ENCODE peak calls at places on chromosomes 13 and 19, in six cellular contexts. A, U, K, C, F and M are unnamed samples.

GRCh38 chr13:21134475-21134874 is 41.9 kb downstream of the SKA3 start:
- DNase-seq in C (no peak), A (no peak), K (no peak), F (no peak), U (no peak), M (no peak)

GRCh38 chr13:75364131-75364713 is 117.7 kb downstream of the TBC1D4 start:
- DNase-seq in K (peak), A (no peak), C (no peak), U (peak), F (no peak), M (no peak)

GRCh38 chr19:14837391-14837790 is 2.4 kb upstream of the OR7A5 start:
- DNase-seq in C (no peak), A (no peak), F (peak), K (no peak), U (no peak), M (no peak)

GRCh38 chr19:42235181-42235580 is 7.2 kb downstream of the GSK3A start:
- DNase-seq in K (no peak), A (no peak), U (no peak), C (no peak), F (no peak), M (no peak)

GRCh38 chr13:76783798-76784197 is 102.4 kb downstream of the KCTD12 start:
- DNase-seq in F (peak), C (no peak), U (no peak), K (no peak), A (no peak), M (no peak)

GRCh38 chr19:4803736-4804695 is 12.5 kb downstream of the FEM1A start:
- DNase-seq in K (no peak), F (peak), U (peak), C (peak), A (peak), M (peak)

GRCh38 chr19:38229585-38230073 is 5.6 kb upstream of the DPF1 start:
- DNase-seq in C (peak), F (peak), U (peak), K (peak), A (peak), M (peak)

GRCh38 chr19:48398329-48399235 is 5.1 kb downstream of the GRIN2D start:
- DNase-seq in K (peak), U (peak), C (peak), F (peak), A (peak), M (peak)

GRCh38 chr13:101649490-101650126 is 197.1 kb downstream of the ITGBL1 start:
- DNase-seq in U (peak), K (peak), A (peak), C (peak), F (no peak), M (no peak)

GRCh38 chr13:103573446-103573845 is 507.2 kb upstream of the SLC10A2 start:
- DNase-seq in F (peak), U (no peak), C (no peak), K (no peak), A (no peak), M (no peak)

GRCh38 chr13:28744091-28744536 is 25.3 kb upstream of the SLC46A3 start:
- DNase-seq in C (peak), F (peak), A (peak), U (no peak), K (no peak), M (no peak)

GRCh38 chr19:366205-366783 is 21.7 kb upstream of the MIER2 start:
- DNase-seq in U (no peak), F (no peak), C (no peak), A (no peak), K (no peak), M (no peak)

GRCh38 chr19:57720878-57721277 is 6.5 kb downstream of the ZNF671 start:
- DNase-seq in U (no peak), F (no peak), A (peak), K (no peak), C (peak), M (no peak)

GRCh38 chr19:43699506-43700367 is 16.1 kb upstream of the IRGC start:
- DNase-seq in C (peak), F (peak), K (no peak), A (no peak), U (peak), M (no peak)

GRCh38 chr19:52070496-52070895 is 21.9 kb upstream of the ZNF432 start:
- DNase-seq in U (no peak), K (peak), A (no peak), F (no peak), C (peak), M (no peak)

GRCh38 chr19:48745208-48745995 is 1.3 kb downstream of the IZUMO1 start:
- DNase-seq in C (peak), A (peak), K (no peak), U (peak), F (peak), M (no peak)

GRCh38 chr13:109148243-109148642 is 518.8 kb downstream of the MYO16 start:
- DNase-seq in A (peak), C (peak), K (no peak), U (no peak), F (no peak), M (no peak)

GRCh38 chr13:110108348-110109139 is 198.4 kb downstream of the COL4A1 start:
- DNase-seq in C (peak), F (peak), A (peak), U (peak), K (no peak), M (peak)

GRCh38 chr19:2494084-2494446 is 18.1 kb downstream of the GADD45B start:
- DNase-seq in U (peak), K (no peak), A (peak), F (no peak), C (peak), M (no peak)

GRCh38 chr13:113229791-113230190 is 20.4 kb downstream of the CUL4A start:
- DNase-seq in C (no peak), U (no peak), A (no peak), F (no peak), K (no peak), M (no peak)

GRCh38 chr19:2887391-2887914 is 13.3 kb upstream of the ZNF57 start:
- DNase-seq in F (peak), C (peak), K (no peak), U (peak), A (peak), M (peak)

GRCh38 chr19:42075364-42075615 is 676 bp upstream of the ZNF574 start:
- DNase-seq in K (no peak), C (no peak), F (no peak), U (no peak), A (no peak), M (no peak)

GRCh38 chr19:48539503-48540096 is 12.4 kb upstream of the SULT2B1 start:
- DNase-seq in A (peak), U (peak), K (no peak), C (peak), F (no peak), M (no peak)

GRCh38 chr13:75316427-75316826 is 165.5 kb downstream of the TBC1D4 start:
- DNase-seq in C (peak), F (no peak), A (no peak), U (no peak), K (no peak), M (no peak)

GRCh38 chr13:74930402-74931165 is 551.4 kb downstream of the TBC1D4 start:
- DNase-seq in C (peak), F (no peak), K (no peak), A (no peak), U (no peak), M (no peak)

GRCh38 chr13:76758738-76759137 is 127.5 kb downstream of the KCTD12 start:
- DNase-seq in U (no peak), A (no peak), K (no peak), C (peak), F (no peak), M (no peak)

GRCh38 chr13:106527806-106528205 is 7.7 kb downstream of the EFNB2 start:
- DNase-seq in U (no peak), A (no peak), F (no peak), K (no peak), C (no peak), M (no peak)

GRCh38 chr13:75832812-75833211 is 196.7 kb downstream of the LMO7 start:
- DNase-seq in A (no peak), K (no peak), C (no peak), U (no peak), F (no peak), M (no peak)

GRCh38 chr19:40717880-40718773 is 1.2 kb downstream of the ITPKC start:
- DNase-seq in U (peak), A (peak), K (no peak), C (peak), F (peak), M (no peak)

GRCh38 chr19:30701178-30701577 is 329.0 kb downstream of the ZNF536 start:
- DNase-seq in K (no peak), U (no peak), A (no peak), F (no peak), C (no peak), M (no peak)

GRCh38 chr19:40271706-40272105 is 13.4 kb downstream of the AKT2 start:
- DNase-seq in A (no peak), U (no peak), C (no peak), F (no peak), K (no peak), M (no peak)

GRCh38 chr19:51783373-51783772 is 11.6 kb upstream of the FPR3 start:
- DNase-seq in F (peak), K (no peak), C (no peak), A (peak), U (no peak), M (peak)

GRCh38 chr19:39916236-39916635 is 18.2 kb downstream of the FCGBP start:
- DNase-seq in C (no peak), A (no peak), U (no peak), F (no peak), K (no peak), M (no peak)

GRCh38 chr13:50905256-50905655 is 4.3 kb upstream of the RNASEH2B start:
- DNase-seq in F (no peak), K (no peak), A (no peak), U (no peak), C (no peak), M (no peak)

GRCh38 chr13:97226013-97226412 is 3.9 kb downstream of the MBNL2 start:
- DNase-seq in A (no peak), C (no peak), K (no peak), F (no peak), U (no peak), M (no peak)

GRCh38 chr19:39934584-39935233 is at the start of gene FCGBP:
- DNase-seq in C (no peak), F (no peak), K (no peak), U (no peak), A (no peak), M (no peak)

GRCh38 chr13:42492372-42492920 is 81.5 kb upstream of the TNFSF11 start:
- DNase-seq in U (no peak), A (no peak), C (no peak), F (no peak), K (no peak), M (no peak)

DNA sequence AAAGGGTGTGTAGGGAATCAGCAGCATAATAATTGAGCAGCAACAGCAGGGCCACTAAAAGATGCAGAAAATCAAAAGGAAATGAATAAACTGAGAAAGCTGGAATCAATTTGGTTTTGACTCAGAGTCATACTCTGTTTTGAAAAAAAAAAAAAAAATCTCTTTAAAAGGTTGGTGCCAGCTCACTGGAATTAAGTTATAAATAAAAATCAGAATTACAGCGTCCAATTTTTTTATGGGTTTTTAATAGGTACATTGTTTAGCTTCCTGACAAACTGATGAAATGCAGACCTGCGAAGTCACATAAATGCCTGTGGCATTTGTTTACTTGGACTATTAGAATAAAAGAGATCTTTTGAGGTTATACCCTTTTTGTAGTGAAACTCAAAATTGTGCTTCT is 232.0 kb downstream of the COG6 start:
- DNase-seq in F (no peak), C (no peak), A (no peak), U (no peak), K (no peak), M (no peak)
- H3K4me2 ChIP-seq in F (no peak), C (no peak), A (no peak), U (no peak), K (no peak), M (no peak)

GRCh38 chr19:7188682-7189629 is 105.3 kb downstream of the INSR start:
- DNase-seq in U (no peak), A (no peak), K (no peak), F (no peak), C (peak), M (no peak)

GRCh38 chr19:7194566-7194965 is 99.6 kb downstream of the INSR start:
- DNase-seq in A (no peak), C (no peak), K (no peak), F (no peak), U (no peak), M (no peak)

GRCh38 chr19:7196721-7197168 is 97.5 kb downstream of the INSR start:
- DNase-seq in K (no peak), C (peak), F (no peak), A (no peak), U (peak), M (no peak)

GRCh38 chr19:7187605-7188339 is 106.4 kb downstream of the INSR start:
- DNase-seq in C (no peak), U (no peak), F (no peak), K (no peak), A (no peak), M (no peak)

DNA sequence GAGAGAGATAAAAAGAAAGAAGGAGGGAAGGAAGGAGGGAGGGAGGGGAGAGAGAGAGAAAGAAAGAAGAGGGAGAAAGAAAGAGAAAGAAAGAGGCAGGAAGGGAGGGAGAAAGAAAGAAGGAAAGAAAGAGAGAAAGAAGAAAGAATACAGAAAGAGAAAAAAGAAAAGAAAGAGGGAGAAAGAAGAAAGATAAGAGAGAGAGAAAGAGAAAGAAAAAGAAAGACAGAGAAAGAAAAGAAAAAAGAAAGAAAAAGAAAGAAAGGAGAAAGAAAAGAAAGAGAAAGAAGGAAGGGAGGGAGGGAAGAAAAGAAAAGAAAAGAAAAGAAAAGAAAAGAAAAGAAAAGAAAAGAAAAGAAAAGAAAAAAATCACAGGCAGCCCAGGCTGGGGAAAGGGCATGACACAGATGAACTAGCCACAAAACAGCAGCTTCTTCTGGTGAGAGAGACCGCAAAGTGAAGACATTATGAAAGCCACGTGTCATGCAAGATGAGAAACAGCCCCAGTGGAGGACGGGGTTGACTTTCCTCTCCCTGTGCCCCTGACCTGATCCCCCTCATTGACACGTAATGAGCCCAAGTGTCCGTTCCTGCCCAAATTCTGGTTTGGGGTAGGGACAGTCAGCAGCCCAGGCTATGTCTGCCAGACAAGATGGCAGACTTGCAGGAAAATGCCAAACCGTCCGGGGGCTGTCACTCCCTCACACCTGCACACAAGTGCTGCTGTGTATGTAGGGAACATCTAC is 102.1 kb downstream of the INSR start:
- DNase-seq in A (no peak), U (no peak), K (no peak), C (no peak), F (no peak), M (no peak)
- H3K4me2 ChIP-seq in A (no peak), U (no peak), K (no peak), C (no peak), F (no peak), M (no peak)

DNA sequence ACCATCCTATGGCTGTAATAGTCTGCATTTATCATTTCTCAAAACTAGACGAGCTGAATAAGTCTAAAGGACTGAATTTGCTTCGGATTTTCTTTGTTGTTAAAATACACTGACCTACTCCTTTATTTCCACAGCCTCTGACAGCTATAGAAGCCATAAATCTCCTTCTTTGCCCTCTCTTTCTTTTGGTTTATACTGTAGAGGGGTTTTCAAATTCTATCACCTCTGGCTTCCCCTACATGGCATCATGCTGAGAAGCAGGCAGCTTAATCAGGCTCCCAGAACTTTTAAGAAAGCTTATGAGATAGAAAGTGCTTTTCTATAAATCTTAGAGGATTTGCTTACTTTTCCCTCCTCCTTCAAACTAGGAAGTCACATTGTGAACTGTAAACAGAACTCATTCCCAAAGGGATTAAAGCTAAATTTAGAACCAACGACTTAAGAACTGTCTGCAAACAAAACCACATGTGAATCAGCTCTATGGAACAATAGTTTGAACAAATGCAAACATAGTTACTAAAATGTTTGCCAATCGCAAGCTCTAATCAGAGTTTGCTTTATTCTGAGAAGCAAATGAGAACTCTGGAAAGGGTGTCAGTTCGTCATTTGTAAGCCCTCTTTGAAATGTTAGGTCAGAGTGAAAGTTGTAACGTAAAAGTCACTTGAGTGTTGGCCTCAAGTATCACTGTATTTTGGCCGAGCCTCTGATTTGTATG is 344.0 kb downstream of the RFC3 start:
- DNase-seq in K (no peak), U (peak), A (peak), F (no peak), C (peak), M (no peak)
- H3K4me2 ChIP-seq in K (no peak), U (peak), A (peak), F (peak), C (peak), M (no peak)

GRCh38 chr19:47241919-47242644 is 11.1 kb upstream of the BBC3 start:
- DNase-seq in C (peak), A (peak), K (no peak), U (no peak), F (no peak), M (no peak)
- H3K4me2 ChIP-seq in C (no peak), A (peak), K (no peak), U (no peak), F (no peak), M (peak)

DNA sequence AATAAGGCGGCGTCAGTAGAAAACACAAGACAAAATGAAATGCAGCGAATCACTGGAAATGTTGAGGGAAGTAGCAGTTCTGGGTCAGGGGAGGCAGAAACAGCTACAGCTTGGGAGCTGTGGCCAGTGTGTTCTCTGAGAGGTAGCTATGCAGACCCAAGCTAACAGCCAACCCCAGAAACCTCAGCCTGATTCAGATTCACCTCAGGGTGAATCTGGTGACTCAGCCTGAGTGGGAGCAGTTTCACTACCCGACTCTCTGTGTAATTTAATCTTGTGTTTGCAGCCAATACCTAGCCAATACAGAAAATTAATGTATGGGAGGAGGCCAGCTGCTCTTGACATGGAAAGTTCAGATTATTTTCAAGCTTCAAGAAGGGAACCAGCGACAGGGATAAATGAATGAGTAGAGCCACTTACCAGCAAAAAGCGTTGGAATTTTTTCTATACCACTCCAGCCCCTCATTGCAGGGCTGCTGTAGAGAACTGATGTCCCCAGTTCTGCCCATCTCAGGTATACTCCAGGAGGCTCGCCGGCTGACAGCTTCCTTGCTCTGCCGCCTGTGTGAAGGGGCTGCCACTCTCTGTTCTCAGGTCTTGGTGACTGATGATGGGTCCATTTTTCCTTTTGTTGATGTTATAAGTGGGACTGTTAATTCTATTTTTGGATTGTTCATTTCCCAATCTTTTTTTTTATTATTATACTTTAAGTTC is 8.9 kb downstream of the IGFL3 start:
- DNase-seq in K (no peak), C (peak), A (no peak), F (no peak), U (peak), M (peak)
- H3K4me2 ChIP-seq in K (peak), C (no peak), A (peak), F (no peak), U (peak), M (peak)

DNA sequence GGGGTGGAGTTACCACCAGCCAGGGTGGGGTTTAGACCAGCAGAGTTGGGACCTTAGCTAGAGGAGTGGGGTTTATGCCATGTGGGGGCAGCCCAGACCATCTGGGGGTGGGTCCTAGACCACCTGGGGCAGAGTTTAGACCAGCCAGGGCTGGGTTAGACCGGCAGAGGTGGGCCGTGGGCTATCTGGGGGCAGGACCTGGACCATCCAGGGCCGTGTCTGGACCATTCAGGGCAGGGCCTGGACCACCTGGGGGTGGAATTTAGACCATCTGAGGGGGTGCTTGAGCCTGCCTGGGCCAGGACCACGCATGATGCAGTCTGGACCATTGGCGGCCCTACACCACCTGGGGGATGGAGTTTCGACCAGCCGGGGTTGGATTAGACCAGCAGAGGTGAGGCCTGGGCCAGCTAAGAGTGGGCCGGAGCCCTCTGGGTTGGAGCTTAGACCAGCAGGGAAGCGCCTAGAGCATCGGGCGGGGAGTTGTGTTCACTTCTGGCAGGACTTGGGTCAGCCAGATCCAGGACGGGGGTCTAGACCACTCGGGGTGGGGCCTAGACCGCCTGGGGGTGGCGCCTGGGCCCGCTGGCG is 9.9 kb upstream of the CACNG6 start:
- DNase-seq in F (peak), A (no peak), C (no peak), K (no peak), U (no peak), M (no peak)
- H3K4me2 ChIP-seq in F (peak), A (peak), C (no peak), K (no peak), U (peak), M (peak)

GRCh38 chr19:45599286-45599685 is 2.7 kb downstream of the GPR4 start:
- DNase-seq in K (no peak), F (no peak), U (no peak), A (no peak), C (no peak), M (no peak)
- H3K4me2 ChIP-seq in K (no peak), F (peak), U (no peak), A (no peak), C (no peak), M (no peak)

GRCh38 chr19:9306443-9306842 is 3.2 kb downstream of the ZNF699 start:
- DNase-seq in F (no peak), U (no peak), A (no peak), K (no peak), C (peak), M (no peak)
- H3K4me2 ChIP-seq in F (no peak), U (no peak), A (no peak), K (no peak), C (no peak), M (no peak)